ENCODE peak calls at places on chromosomes 11 and 22, in ten cellular contexts. One of them, this sample, is unnamed.

GRCh38 chr11:57751676-57752253 is at the start of gene BTBD18:
- DNase-seq in Panc1: no peak
- DNase-seq in activated CD4-positive, alpha-beta T cell treated with anti-CD3 and anti-CD28 coated beads for 48 hours: no peak
- DNase-seq in NCI-H1417: no peak
- DNase-seq in right atrium auricular region: no peak
- DNase-seq in HCEC 1CT: peak
- DNase-seq in stimulated activated CD4-positive, alpha-beta T cell treated with anti-CD3 and anti-CD28 coated beads, Interleukin-15, amount 100 ng/mL, for 1 hour: no peak
- DNase-seq in Calu3: peak
- DNase-seq in naive thymus-derived CD4-positive, alpha-beta T cell: no peak
- DNase-seq in sigmoid colon: no peak
- DNase-seq in this sample: no peak

GRCh38 chr11:21771097-21771496 is 421.8 kb upstream of the ANO5 start:
- DNase-seq in Panc1: no peak
- DNase-seq in activated CD4-positive, alpha-beta T cell treated with anti-CD3 and anti-CD28 coated beads for 48 hours: no peak
- DNase-seq in NCI-H1417: no peak
- DNase-seq in right atrium auricular region: no peak
- DNase-seq in HCEC 1CT: no peak
- DNase-seq in stimulated activated CD4-positive, alpha-beta T cell treated with anti-CD3 and anti-CD28 coated beads, Interleukin-15, amount 100 ng/mL, for 1 hour: no peak
- DNase-seq in Calu3: no peak
- DNase-seq in naive thymus-derived CD4-positive, alpha-beta T cell: no peak
- DNase-seq in sigmoid colon: no peak
- DNase-seq in this sample: no peak

GRCh38 chr22:44455151-44455962 is 42.7 kb downstream of the RTL6 start:
- DNase-seq in Panc1: no peak
- DNase-seq in activated CD4-positive, alpha-beta T cell treated with anti-CD3 and anti-CD28 coated beads for 48 hours: peak
- DNase-seq in NCI-H1417: peak
- DNase-seq in right atrium auricular region: peak
- DNase-seq in HCEC 1CT: no peak
- DNase-seq in stimulated activated CD4-positive, alpha-beta T cell treated with anti-CD3 and anti-CD28 coated beads, Interleukin-15, amount 100 ng/mL, for 1 hour: peak
- DNase-seq in Calu3: no peak
- DNase-seq in naive thymus-derived CD4-positive, alpha-beta T cell: peak
- DNase-seq in sigmoid colon: no peak
- DNase-seq in this sample: peak

GRCh38 chr11:123404626-123405025 is 25.4 kb upstream of the GRAMD1B start:
- DNase-seq in Panc1: no peak
- DNase-seq in activated CD4-positive, alpha-beta T cell treated with anti-CD3 and anti-CD28 coated beads for 48 hours: no peak
- DNase-seq in NCI-H1417: no peak
- DNase-seq in right atrium auricular region: no peak
- DNase-seq in HCEC 1CT: no peak
- DNase-seq in stimulated activated CD4-positive, alpha-beta T cell treated with anti-CD3 and anti-CD28 coated beads, Interleukin-15, amount 100 ng/mL, for 1 hour: no peak
- DNase-seq in Calu3: no peak
- DNase-seq in naive thymus-derived CD4-positive, alpha-beta T cell: no peak
- DNase-seq in sigmoid colon: no peak
- DNase-seq in this sample: no peak

GRCh38 chr22:50611341-50612060 is 10.9 kb downstream of the MAPK8IP2 start:
- DNase-seq in Panc1: no peak
- DNase-seq in activated CD4-positive, alpha-beta T cell treated with anti-CD3 and anti-CD28 coated beads for 48 hours: no peak
- DNase-seq in NCI-H1417: no peak
- DNase-seq in right atrium auricular region: no peak
- DNase-seq in HCEC 1CT: no peak
- DNase-seq in stimulated activated CD4-positive, alpha-beta T cell treated with anti-CD3 and anti-CD28 coated beads, Interleukin-15, amount 100 ng/mL, for 1 hour: no peak
- DNase-seq in Calu3: no peak
- DNase-seq in naive thymus-derived CD4-positive, alpha-beta T cell: no peak
- DNase-seq in sigmoid colon: no peak
- DNase-seq in this sample: peak

GRCh38 chr11:2521081-2521480 is 76.3 kb downstream of the KCNQ1 start:
- DNase-seq in Panc1: no peak
- DNase-seq in activated CD4-positive, alpha-beta T cell treated with anti-CD3 and anti-CD28 coated beads for 48 hours: no peak
- DNase-seq in NCI-H1417: no peak
- DNase-seq in right atrium auricular region: no peak
- DNase-seq in HCEC 1CT: no peak
- DNase-seq in stimulated activated CD4-positive, alpha-beta T cell treated with anti-CD3 and anti-CD28 coated beads, Interleukin-15, amount 100 ng/mL, for 1 hour: no peak
- DNase-seq in Calu3: no peak
- DNase-seq in naive thymus-derived CD4-positive, alpha-beta T cell: no peak
- DNase-seq in sigmoid colon: peak
- DNase-seq in this sample: peak

GRCh38 chr11:12526789-12527188 is 147.4 kb upstream of the TEAD1 start:
- DNase-seq in Panc1: no peak
- DNase-seq in activated CD4-positive, alpha-beta T cell treated with anti-CD3 and anti-CD28 coated beads for 48 hours: no peak
- DNase-seq in NCI-H1417: no peak
- DNase-seq in right atrium auricular region: no peak
- DNase-seq in HCEC 1CT: peak
- DNase-seq in stimulated activated CD4-positive, alpha-beta T cell treated with anti-CD3 and anti-CD28 coated beads, Interleukin-15, amount 100 ng/mL, for 1 hour: no peak
- DNase-seq in Calu3: no peak
- DNase-seq in naive thymus-derived CD4-positive, alpha-beta T cell: no peak
- DNase-seq in sigmoid colon: no peak
- DNase-seq in this sample: no peak

GRCh38 chr22:35155403-35156025 is 89.6 kb downstream of the ISX start:
- DNase-seq in Panc1: no peak
- DNase-seq in activated CD4-positive, alpha-beta T cell treated with anti-CD3 and anti-CD28 coated beads for 48 hours: no peak
- DNase-seq in NCI-H1417: no peak
- DNase-seq in right atrium auricular region: no peak
- DNase-seq in HCEC 1CT: peak
- DNase-seq in stimulated activated CD4-positive, alpha-beta T cell treated with anti-CD3 and anti-CD28 coated beads, Interleukin-15, amount 100 ng/mL, for 1 hour: no peak
- DNase-seq in Calu3: no peak
- DNase-seq in naive thymus-derived CD4-positive, alpha-beta T cell: no peak
- DNase-seq in sigmoid colon: no peak
- DNase-seq in this sample: peak